ENCODE peak calls at places on chromosomes 12 and 14, in nine cellular contexts. N, J, P, I, Q, D, W, Z and B are unnamed samples.

GRCh38 chr14:102911541-102911951 is 10.9 kb upstream of the AMN start:
- DNase-seq in N (no peak), J (no peak), P (no peak), I (no peak), Q (no peak), D (no peak), W (no peak), Z (no peak), B (no peak)

GRCh38 chr12:12397184-12397583 is 40.3 kb downstream of the BORCS5 start:
- DNase-seq in N (no peak), J (no peak), P (no peak), I (no peak), Q (no peak), D (no peak), W (no peak), Z (no peak), B (no peak)

GRCh38 chr14:61627612-61628011 is 67.7 kb upstream of the HIF1A start:
- DNase-seq in N (no peak), J (no peak), P (no peak), I (no peak), Q (no peak), D (no peak), W (no peak), Z (no peak), B (no peak)

GRCh38 chr12:7155471-7156034 is 25.4 kb downstream of the CLSTN3 start:
- DNase-seq in N (no peak), J (no peak), P (no peak), I (no peak), Q (no peak), D (peak), W (no peak), Z (no peak), B (no peak)

GRCh38 chr14:104786726-104787675 is 8.5 kb downstream of the AKT1 start:
- DNase-seq in N (no peak), J (no peak), P (no peak), I (no peak), Q (peak), D (no peak), W (no peak), Z (no peak), B (no peak)

GRCh38 chr12:25833657-25834056 is 124.8 kb upstream of the RASSF8 start:
- DNase-seq in N (no peak), J (no peak), P (no peak), I (no peak), Q (no peak), D (no peak), W (no peak), Z (no peak), B (no peak)

GRCh38 chr12:26523708-26524150 is 309.3 kb downstream of the ITPR2 start:
- DNase-seq in N (peak), J (no peak), P (peak), I (peak), Q (peak), D (peak), W (no peak), Z (peak), B (no peak)

GRCh38 chr12:25052191-25053020 is 103.5 kb upstream of the BCAT1 start:
- DNase-seq in N (peak), J (peak), P (no peak), I (no peak), Q (no peak), D (peak), W (peak), Z (no peak), B (no peak)

GRCh38 chr12:73308079-73308478 is 1035.9 kb downstream of the TRHDE start:
- DNase-seq in N (no peak), J (no peak), P (no peak), I (no peak), Q (no peak), D (no peak), W (no peak), Z (no peak), B (no peak)

GRCh38 chr14:59570122-59570521 is 6.5 kb downstream of the CCDC175 start:
- DNase-seq in N (peak), J (no peak), P (no peak), I (no peak), Q (no peak), D (peak), W (no peak), Z (no peak), B (no peak)
- TF ChIP-seq CTCF in N (peak), J (no peak), P (no peak), I (peak), Q (no peak), D (peak), W (no peak), Z (no peak), B (no peak)

DNA sequence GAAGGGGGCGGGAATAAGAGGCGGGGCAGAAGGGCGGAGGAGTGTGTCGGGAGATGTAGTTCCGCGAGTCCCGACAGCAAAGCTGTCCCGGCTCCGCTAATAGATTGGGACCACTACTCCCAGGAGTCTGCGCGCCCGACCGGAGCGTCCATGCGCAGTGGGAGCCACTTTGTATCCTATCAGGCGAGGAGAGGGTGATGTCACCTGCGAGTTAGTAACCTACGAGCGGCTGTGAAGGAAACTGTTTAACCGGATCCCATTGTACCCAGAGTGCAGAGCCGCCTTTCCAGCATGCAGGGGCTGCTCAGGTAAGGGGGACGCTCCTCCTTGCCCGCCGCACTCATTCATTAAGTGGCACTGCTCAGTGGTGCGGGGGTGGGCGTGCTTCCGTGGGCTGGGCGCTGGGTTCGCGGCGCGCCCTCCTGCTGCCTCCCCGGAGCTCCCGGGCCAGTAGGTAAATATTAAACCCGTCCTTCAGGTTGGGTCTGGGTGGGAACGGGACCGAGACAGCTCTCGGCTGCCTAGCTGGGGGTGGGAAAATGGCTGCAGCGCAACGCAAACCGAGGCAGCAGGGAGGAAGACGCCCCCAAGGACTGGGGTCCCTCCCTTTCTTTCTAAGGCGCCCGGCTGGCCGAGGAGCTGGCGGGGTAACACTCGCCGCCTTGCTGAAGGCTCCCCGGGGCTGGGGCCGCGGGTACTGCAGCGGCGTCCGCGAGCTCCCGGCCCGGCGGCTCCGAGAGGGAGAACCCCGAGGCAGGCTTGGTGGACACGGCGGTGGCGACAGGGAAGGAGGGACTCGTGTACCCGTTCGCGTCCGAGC is at the start of gene DAAM1:
- DNase-seq in N (peak), J (peak), P (peak), I (peak), Q (peak), D (peak), W (peak), Z (peak), B (peak)
- TF ChIP-seq CTCF in N (no peak), J (no peak), P (no peak), I (no peak), Q (no peak), D (no peak), W (peak), Z (peak), B (no peak)

DNA sequence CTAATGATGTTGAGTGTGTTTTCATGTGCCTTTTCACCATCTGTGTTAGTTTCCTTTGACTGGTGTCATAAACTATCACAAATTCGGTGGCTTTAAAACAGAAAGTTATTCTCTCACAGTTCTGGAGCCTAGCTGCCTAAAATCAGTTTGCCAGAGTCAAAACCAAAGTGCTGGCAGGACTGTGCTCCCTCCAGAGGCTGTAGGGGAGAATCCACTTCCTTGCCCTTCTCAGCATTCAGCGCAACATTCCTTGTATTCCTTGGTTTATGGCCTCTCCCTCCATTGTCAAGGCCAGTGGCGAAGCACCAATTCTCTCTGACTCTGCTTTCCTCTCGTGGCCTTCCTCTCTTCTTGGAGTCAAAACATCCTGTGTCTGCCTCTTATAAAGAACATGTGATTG is 174.2 kb upstream of the PDE3A start:
- DNase-seq in N (no peak), J (no peak), P (no peak), I (peak), Q (no peak), D (peak), W (no peak), Z (peak), B (no peak)
- TF ChIP-seq CTCF in N (no peak), J (no peak), P (peak), I (peak), Q (no peak), D (peak), W (no peak), Z (no peak), B (no peak)

GRCh38 chr14:29462772-29463171 is 464.9 kb downstream of the PRKD1 start:
- DNase-seq in N (no peak), J (no peak), P (no peak), I (no peak), Q (no peak), D (no peak), W (no peak), Z (no peak), B (no peak)

GRCh38 chr14:29462271-29462670 is 465.4 kb downstream of the PRKD1 start:
- DNase-seq in N (no peak), J (no peak), P (no peak), I (no peak), Q (no peak), D (no peak), W (no peak), Z (no peak), B (no peak)

GRCh38 chr14:29465095-29465494 is 462.6 kb downstream of the PRKD1 start:
- DNase-seq in N (no peak), J (no peak), P (no peak), I (no peak), Q (no peak), D (no peak), W (no peak), Z (no peak), B (no peak)

GRCh38 chr14:29461131-29461530 is 466.5 kb downstream of the PRKD1 start:
- DNase-seq in N (no peak), J (no peak), P (no peak), I (no peak), Q (no peak), D (no peak), W (no peak), Z (no peak), B (no peak)

DNA sequence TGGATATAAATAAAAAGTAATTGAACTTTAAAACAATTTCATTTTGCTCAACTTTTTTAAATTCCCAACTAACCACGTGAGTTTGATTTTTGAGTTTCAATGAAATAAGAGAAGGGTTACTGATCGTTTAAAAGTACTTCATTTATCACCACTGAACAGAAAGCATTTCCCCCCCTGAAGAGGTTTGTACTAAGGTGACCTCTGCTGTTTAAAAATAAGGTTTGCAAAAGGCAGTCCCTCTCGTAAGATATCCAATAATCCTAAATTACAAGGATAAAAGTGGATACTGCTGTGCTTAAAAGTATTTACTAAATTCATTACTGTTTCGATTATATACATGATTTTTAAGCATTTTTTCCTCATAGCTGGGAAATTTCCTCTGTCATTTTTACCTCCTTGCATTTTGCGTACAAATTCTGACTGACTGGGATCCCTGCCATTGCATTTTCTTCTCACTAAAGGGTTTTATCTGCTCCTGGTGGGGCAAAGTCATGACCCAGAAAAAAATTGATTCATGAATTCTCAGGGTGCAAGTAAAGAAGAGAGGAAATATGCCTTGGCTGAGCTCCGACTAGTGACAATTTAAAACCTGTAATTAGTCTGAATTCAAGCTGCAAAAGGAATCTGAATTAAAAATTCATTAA is 463.8 kb downstream of the PRKD1 start:
- DNase-seq in N (no peak), J (no peak), P (no peak), I (no peak), Q (no peak), D (peak), W (no peak), Z (no peak), B (no peak)
- TF ChIP-seq CTCF in N (no peak), J (no peak), P (no peak), I (peak), Q (no peak), D (peak), W (no peak), Z (no peak), B (no peak)

GRCh38 chr12:32947203-32947795 is 50.7 kb upstream of the PKP2 start:
- DNase-seq in N (no peak), J (no peak), P (no peak), I (no peak), Q (no peak), D (peak), W (no peak), Z (no peak), B (no peak)
- TF ChIP-seq CTCF in N (no peak), J (no peak), P (no peak), I (no peak), Q (no peak), D (no peak), W (no peak), Z (peak), B (no peak)

GRCh38 chr12:2011641-2012607 is 7.7 kb upstream of the DCP1B start:
- DNase-seq in N (no peak), J (no peak), P (no peak), I (no peak), Q (no peak), D (no peak), W (no peak), Z (no peak), B (no peak)
- TF ChIP-seq CTCF in N (no peak), J (no peak), P (no peak), I (no peak), Q (no peak), D (no peak), W (no peak), Z (no peak), B (no peak)

GRCh38 chr14:56487761-56488160 is 91.8 kb upstream of the TMEM260 start:
- DNase-seq in N (no peak), J (no peak), P (no peak), I (peak), Q (no peak), D (peak), W (no peak), Z (no peak), B (no peak)

GRCh38 chr14:56487090-56487667 is 92.4 kb upstream of the TMEM260 start:
- DNase-seq in N (no peak), J (no peak), P (no peak), I (no peak), Q (no peak), D (peak), W (no peak), Z (no peak), B (no peak)

GRCh38 chr14:56488306-56488705 is 91.3 kb upstream of the TMEM260 start:
- DNase-seq in N (no peak), J (no peak), P (no peak), I (no peak), Q (no peak), D (no peak), W (no peak), Z (no peak), B (no peak)

GRCh38 chr14:56482306-56482705 is 97.3 kb upstream of the TMEM260 start:
- DNase-seq in N (no peak), J (no peak), P (no peak), I (no peak), Q (peak), D (peak), W (no peak), Z (no peak), B (no peak)
- TF ChIP-seq CTCF in N (no peak), J (no peak), P (no peak), I (peak), Q (peak), D (peak), W (no peak), Z (no peak), B (no peak)